ENCODE peak calls at places on chromosomes 16 and 17, in seven cellular contexts. U is upper lobe of right lung, J is gastrocnemius medialis, F is fibroblast of lung, S is mammary epithelial cell, Q is GM23248, W is psoas muscle. K is an unnamed sample.

GRCh38 chr16:2043296-2043979 is 4.2 kb downstream of the NTHL1 start:
- DNase-seq in U (peak; percentile 86), J (no peak), F (no peak), S (peak; percentile 50), Q (no peak), W (no peak), K (peak; percentile 74)

GRCh38 chr17:5413682-5414081 is 5.8 kb downstream of the NUP88 start:
- DNase-seq in U (no peak), J (no peak), F (peak; percentile 93), S (peak; percentile 93), Q (peak; percentile 95), W (no peak), K (no peak)

GRCh38 chr16:19522369-19523159 is 666 bp upstream of the GDE1 start:
- DNase-seq in U (no peak), J (no peak), F (no peak), S (no peak), Q (no peak), W (no peak), K (no peak)

GRCh38 chr16:72561-73537 is at the start of gene RHBDF1:
- DNase-seq in U (peak; percentile 86), J (no peak), F (peak; percentile 55), S (peak; percentile 34), Q (peak; percentile 80), W (peak; percentile 82), K (peak; percentile 93)

GRCh38 chr16:16029431-16030011 is 80.1 kb downstream of the ABCC1 start:
- DNase-seq in U (no peak), J (no peak), F (peak; percentile 79), S (no peak), Q (peak; percentile 35), W (no peak), K (no peak)

GRCh38 chr17:81968850-81969812 is 8.1 kb upstream of the NOTUM start:
- DNase-seq in U (no peak), J (no peak), F (no peak), S (no peak), Q (no peak), W (no peak), K (peak; percentile 33)

GRCh38 chr16:86519649-86520316 is 9.5 kb downstream of the FOXF1 start:
- DNase-seq in U (peak; percentile 78), J (no peak), F (peak; percentile 75), S (no peak), Q (peak; percentile 72), W (peak; percentile 81), K (peak; percentile 55)

GRCh38 chr16:89923640-89924297 is 627 bp downstream of the TUBB3 start:
- DNase-seq in U (no peak), J (no peak), F (no peak), S (no peak), Q (peak; percentile 50), W (no peak), K (no peak)

GRCh38 chr17:29590261-29590978 is 972 bp upstream of the GIT1 start:
- DNase-seq in U (peak; percentile 61), J (no peak), F (peak; percentile 47), S (no peak), Q (peak; percentile 87), W (no peak), K (no peak)

GRCh38 chr17:78852709-78853111 is 12.1 kb upstream of the USP36 start:
- DNase-seq in U (no peak), J (no peak), F (peak; percentile 81), S (no peak), Q (no peak), W (peak; percentile 19), K (no peak)

GRCh38 chr17:1714488-1714979 is 4.4 kb upstream of the TLCD2 start:
- DNase-seq in U (peak; percentile 98), J (peak; percentile 98), F (peak; percentile 97), S (peak; percentile 92), Q (peak; percentile 100), W (peak; percentile 99), K (peak; percentile 95)

GRCh38 chr16:84543253-84543652 is 38.8 kb upstream of the MEAK7 start:
- DNase-seq in U (no peak), J (no peak), F (no peak), S (no peak), Q (no peak), W (no peak), K (no peak)

GRCh38 chr16:30895592-30896202 is 717 bp upstream of the CTF1 start:
- DNase-seq in U (no peak), J (no peak), F (no peak), S (no peak), Q (no peak), W (no peak), K (peak; percentile 71)

GRCh38 chr17:35747540-35748017 is 5.5 kb downstream of the GAS2L2 start:
- DNase-seq in U (peak; percentile 80), J (peak; percentile 52), F (peak; percentile 83), S (peak; percentile 50), Q (peak; percentile 88), W (peak; percentile 84), K (peak; percentile 74)

GRCh38 chr17:81513669-81514484 is 1.3 kb upstream of the ACTG1 start:
- DNase-seq in U (peak; percentile 86), J (peak; percentile 36), F (peak; percentile 72), S (peak; percentile 77), Q (peak; percentile 94), W (peak; percentile 88), K (peak; percentile 92)

GRCh38 chr17:30950669-30951399 is 20.0 kb upstream of the RNF135 start:
- DNase-seq in U (peak; percentile 72), J (peak; percentile 53), F (peak; percentile 93), S (peak; percentile 69), Q (peak; percentile 92), W (peak; percentile 75), K (no peak)

GRCh38 chr16:69762843-69763556 is 868 bp downstream of the WWP2 start:
- DNase-seq in U (no peak), J (no peak), F (peak; percentile 40), S (peak; percentile 20), Q (peak; percentile 77), W (no peak), K (no peak)

GRCh38 chr17:82331345-82331939 is 2.1 kb downstream of the SECTM1 start:
- DNase-seq in U (peak; percentile 62), J (no peak), F (no peak), S (no peak), Q (no peak), W (no peak), K (peak; percentile 83)

GRCh38 chr16:77300232-77300631 is 101.0 kb downstream of the SYCE1L start:
- DNase-seq in U (no peak), J (no peak), F (no peak), S (no peak), Q (no peak), W (no peak), K (no peak)

GRCh38 chr16:85652431-85653221 is 36.1 kb downstream of the GINS2 start:
- DNase-seq in U (peak; percentile 80), J (no peak), F (peak; percentile 42), S (no peak), Q (peak; percentile 82), W (peak; percentile 88), K (peak; percentile 89)

GRCh38 chr16:12356622-12357365 is 380.3 kb downstream of the SNX29 start:
- DNase-seq in U (no peak), J (no peak), F (no peak), S (no peak), Q (no peak), W (no peak), K (no peak)

GRCh38 chr16:69286941-69287713 is 24.0 kb upstream of the VPS4A start:
- DNase-seq in U (peak; percentile 83), J (peak; percentile 76), F (peak; percentile 89), S (peak; percentile 31), Q (peak; percentile 79), W (peak; percentile 91), K (peak; percentile 86)

GRCh38 chr16:11212819-11213196 is 43.2 kb downstream of the SOCS1 start:
- DNase-seq in U (no peak), J (no peak), F (no peak), S (no peak), Q (no peak), W (peak; percentile 61), K (no peak)

GRCh38 chr16:50585331-50585776 is 37.2 kb downstream of the NKD1 start:
- DNase-seq in U (peak; percentile 75), J (no peak), F (peak; percentile 58), S (no peak), Q (peak; percentile 15), W (peak; percentile 71), K (peak; percentile 90)

GRCh38 chr17:79812206-79812968 is 15.5 kb upstream of the CBX8 start:
- DNase-seq in U (no peak), J (no peak), F (no peak), S (no peak), Q (no peak), W (no peak), K (peak; percentile 77)

GRCh38 chr17:65278050-65278819 is 141.1 kb downstream of the RGS9 start:
- DNase-seq in U (no peak), J (no peak), F (peak; percentile 54), S (peak; percentile 17), Q (peak; percentile 86), W (no peak), K (no peak)
- H3K27ac ChIP-seq in U (peak overlapping the region; percentile 18), J (no peak overlapping the region), F (no peak overlapping the region), S (no peak overlapping the region), Q (no peak overlapping the region), W (no peak overlapping the region), K (no peak overlapping the region)

DNA sequence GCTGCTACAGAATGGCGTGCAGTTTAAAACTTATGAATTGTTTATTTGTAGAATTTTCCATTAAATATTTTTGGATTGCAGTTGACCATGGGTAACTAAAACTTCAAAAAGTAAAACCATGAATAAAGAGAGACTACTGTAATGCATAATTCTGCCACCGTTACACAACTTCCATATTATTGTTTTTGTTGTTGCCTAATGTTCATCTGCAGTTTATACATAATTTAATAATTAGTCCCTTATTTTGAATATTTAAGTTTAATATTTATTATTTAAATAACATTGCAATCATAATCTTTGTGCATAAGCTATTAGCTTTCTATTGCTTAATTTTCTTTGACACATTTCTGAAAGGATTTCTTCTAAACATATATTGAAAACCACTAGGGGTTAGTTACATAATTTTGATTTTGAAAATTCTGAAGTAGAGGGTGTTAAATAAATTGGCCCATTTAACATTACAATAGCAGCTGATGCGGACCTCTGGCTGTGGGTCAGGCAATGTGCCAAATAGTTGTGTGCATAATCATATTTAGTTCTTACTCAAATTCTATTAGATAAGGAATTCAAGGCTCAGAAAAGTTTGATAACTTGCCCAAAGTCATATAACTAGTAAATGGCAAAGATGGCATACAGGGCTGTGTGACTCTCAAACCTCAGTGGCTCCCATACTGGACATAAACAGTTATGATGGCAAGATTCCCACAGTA is 31.1 kb downstream of the PPM1E start:
- DNase-seq in U (no peak), J (no peak), F (peak; percentile 89), S (peak; percentile 34), Q (peak; percentile 67), W (no peak), K (no peak)
- H3K27ac ChIP-seq in U (no peak overlapping the region), J (no peak overlapping the region), F (no peak overlapping the region), S (no peak overlapping the region), Q (peak overlapping the region; percentile 65), W (no peak overlapping the region), K (no peak overlapping the region)

GRCh38 chr17:73999246-73999645 is 204.2 kb upstream of the RPL38 start:
- DNase-seq in U (no peak), J (no peak), F (no peak), S (no peak), Q (no peak), W (peak; percentile 4), K (no peak)
- H3K27ac ChIP-seq in U (no peak overlapping the region), J (no peak overlapping the region), F (no peak overlapping the region), S (no peak overlapping the region), Q (no peak overlapping the region), W (no peak overlapping the region), K (no peak overlapping the region)

DNA sequence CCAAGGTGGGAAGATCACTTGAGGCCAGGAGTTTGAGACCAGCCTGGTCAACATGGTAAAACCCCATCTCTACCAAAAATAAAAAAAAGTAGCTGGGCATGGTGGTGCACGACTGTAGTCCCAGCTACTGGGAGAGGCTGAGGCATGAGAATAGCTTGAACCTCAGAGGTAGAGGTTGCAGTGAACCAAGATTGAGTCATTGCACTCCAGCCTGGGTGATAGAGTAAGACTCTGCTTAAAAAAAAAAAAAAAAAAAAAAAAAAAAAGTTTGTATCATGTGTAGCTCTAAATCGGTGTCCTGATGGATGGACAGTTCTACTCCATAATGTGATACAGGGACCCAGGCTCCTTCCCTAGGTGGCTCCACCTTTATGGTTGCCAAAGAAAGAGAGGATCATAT is 497.1 kb upstream of the RBFOX1 start:
- DNase-seq in U (no peak), J (no peak), F (no peak), S (no peak), Q (no peak), W (no peak), K (no peak)
- H3K27ac ChIP-seq in U (no peak overlapping the region), J (no peak overlapping the region), F (no peak overlapping the region), S (no peak overlapping the region), Q (no peak overlapping the region), W (no peak overlapping the region), K (no peak overlapping the region)